ENCODE peak calls at places on chromosome 18, in six cellular contexts. X, I, V, G, K and F are unnamed samples.

GRCh38 chr18:50096766-50097435 is 98.0 kb downstream of the MYO5B start:
- DNase-seq in X (no peak), I (no peak), V (no peak), G (no peak), K (no peak), F (no peak)

GRCh38 chr18:79355433-79356335 is 40.0 kb upstream of the NFATC1 start:
- DNase-seq in X (no peak), I (no peak), V (no peak), G (no peak), K (no peak), F (no peak)

GRCh38 chr18:2050702-2051201 is 520.6 kb downstream of the METTL4 start:
- DNase-seq in X (no peak), I (no peak), V (no peak), G (no peak), K (no peak), F (no peak)

GRCh38 chr18:10660485-10660884 is 134.7 kb downstream of the NAPG start:
- DNase-seq in X (no peak), I (no peak), V (no peak), G (no peak), K (no peak), F (no peak)

GRCh38 chr18:3526421-3527354 is 76.7 kb downstream of the TGIF1 start:
- DNase-seq in X (peak), I (no peak), V (peak), G (no peak), K (no peak), F (no peak)

GRCh38 chr18:13703899-13704298 is 22.5 kb downstream of the FAM210A start:
- DNase-seq in X (no peak), I (no peak), V (no peak), G (no peak), K (no peak), F (no peak)

GRCh38 chr18:11994708-11995444 is 13.6 kb downstream of the IMPA2 start:
- DNase-seq in X (no peak), I (peak), V (no peak), G (no peak), K (no peak), F (no peak)

GRCh38 chr18:70160075-70160678 is 45.3 kb downstream of the RTTN start:
- DNase-seq in X (no peak), I (no peak), V (no peak), G (no peak), K (no peak), F (no peak)

GRCh38 chr18:33699372-33699771 is 121.4 kb downstream of the ASXL3 start:
- DNase-seq in X (no peak), I (no peak), V (no peak), G (no peak), K (no peak), F (no peak)

GRCh38 chr18:27164905-27165304 is 20.2 kb downstream of the CHST9 start:
- DNase-seq in X (no peak), I (no peak), V (no peak), G (no peak), K (no peak), F (no peak)

GRCh38 chr18:37672001-37672400 is 106.4 kb upstream of the CELF4 start:
- DNase-seq in X (no peak), I (no peak), V (no peak), G (no peak), K (no peak), F (no peak)

GRCh38 chr18:72174972-72175649 is 369.0 kb downstream of the CBLN2 start:
- DNase-seq in X (no peak), I (no peak), V (no peak), G (no peak), K (no peak), F (no peak)